ENCODE peak calls at places on chromosomes 2 and 18, in four cellular contexts. One of them, this sample, is unnamed.

GRCh38 chr2:8684421-8684884 is 2.6 kb downstream of the ID2 start:
- DNase-seq in transverse colon: peak
- DNase-seq in AG04449: no peak
- DNase-seq in IMR-90: peak
- DNase-seq in this sample: no peak

GRCh38 chr2:25491003-25491696 is 149.4 kb upstream of the DNMT3A start:
- DNase-seq in transverse colon: no peak
- DNase-seq in AG04449: no peak
- DNase-seq in IMR-90: no peak
- DNase-seq in this sample: no peak

GRCh38 chr2:156430978-156431358 is 5.2 kb upstream of the GPD2 start:
- DNase-seq in transverse colon: no peak
- DNase-seq in AG04449: no peak
- DNase-seq in IMR-90: peak
- DNase-seq in this sample: peak

GRCh38 chr2:112493858-112494648 is 12.1 kb downstream of the TTL start:
- DNase-seq in transverse colon: peak
- DNase-seq in AG04449: no peak
- DNase-seq in IMR-90: peak
- DNase-seq in this sample: peak

GRCh38 chr2:233438573-233439147 is 84.4 kb downstream of the DGKD start:
- DNase-seq in transverse colon: no peak
- DNase-seq in AG04449: no peak
- DNase-seq in IMR-90: no peak
- DNase-seq in this sample: no peak

GRCh38 chr2:196453613-196454047 is 185.9 kb upstream of the CCDC150 start:
- DNase-seq in transverse colon: peak
- DNase-seq in AG04449: peak
- DNase-seq in IMR-90: peak
- DNase-seq in this sample: peak

GRCh38 chr2:42567806-42568429 is 514 bp upstream of the MTA3 start:
- DNase-seq in transverse colon: peak
- DNase-seq in AG04449: no peak
- DNase-seq in IMR-90: no peak
- DNase-seq in this sample: peak

GRCh38 chr2:20593072-20594034 is 57.5 kb downstream of the HS1BP3 start:
- DNase-seq in transverse colon: peak
- DNase-seq in AG04449: no peak
- DNase-seq in IMR-90: peak
- DNase-seq in this sample: peak

GRCh38 chr18:3481696-3482210 is 31.8 kb downstream of the TGIF1 start:
- DNase-seq in transverse colon: peak
- DNase-seq in AG04449: no peak
- DNase-seq in IMR-90: peak
- DNase-seq in this sample: peak

GRCh38 chr2:43169987-43170732 is 56.2 kb downstream of the ZFP36L2 start:
- DNase-seq in transverse colon: peak
- DNase-seq in AG04449: no peak
- DNase-seq in IMR-90: no peak
- DNase-seq in this sample: no peak

GRCh38 chr2:197300139-197300538 is 10.4 kb downstream of the ANKRD44 start:
- DNase-seq in transverse colon: no peak
- DNase-seq in AG04449: no peak
- DNase-seq in IMR-90: no peak
- DNase-seq in this sample: no peak

GRCh38 chr2:170770304-170771048 is at the start of gene ERICH2:
- DNase-seq in transverse colon: peak
- DNase-seq in AG04449: no peak
- DNase-seq in IMR-90: peak
- DNase-seq in this sample: peak

GRCh38 chr2:169647496-169647895 is 46.7 kb downstream of the CFAP210 start:
- DNase-seq in transverse colon: no peak
- DNase-seq in AG04449: no peak
- DNase-seq in IMR-90: no peak
- DNase-seq in this sample: no peak

GRCh38 chr2:147636238-147636887 is 208.5 kb upstream of the ACVR2A start:
- DNase-seq in transverse colon: no peak
- DNase-seq in AG04449: no peak
- DNase-seq in IMR-90: peak
- DNase-seq in this sample: peak

GRCh38 chr2:120735750-120736170 is at the start of gene GLI2:
- DNase-seq in transverse colon: peak
- DNase-seq in AG04449: no peak
- DNase-seq in IMR-90: peak
- DNase-seq in this sample: peak
- TF ChIP-seq CTCF in transverse colon: peak
- TF ChIP-seq CTCF in AG04449: peak
- TF ChIP-seq CTCF in IMR-90: peak
- TF ChIP-seq CTCF in this sample: peak

GRCh38 chr2:117812443-117812842 is 2.0 kb upstream of the DDX18 start:
- DNase-seq in transverse colon: no peak
- DNase-seq in AG04449: no peak
- DNase-seq in IMR-90: no peak
- DNase-seq in this sample: no peak

GRCh38 chr2:117820444-117820843 is 6.0 kb downstream of the DDX18 start:
- DNase-seq in transverse colon: no peak
- DNase-seq in AG04449: no peak
- DNase-seq in IMR-90: no peak
- DNase-seq in this sample: no peak

GRCh38 chr2:117818921-117819320 is 4.4 kb downstream of the DDX18 start:
- DNase-seq in transverse colon: no peak
- DNase-seq in AG04449: no peak
- DNase-seq in IMR-90: no peak
- DNase-seq in this sample: no peak

GRCh38 chr2:117814417-117815264 is at the start of gene DDX18:
- DNase-seq in transverse colon: peak
- DNase-seq in AG04449: peak
- DNase-seq in IMR-90: peak
- DNase-seq in this sample: peak

GRCh38 chr2:117815946-117816345 is 1.5 kb downstream of the DDX18 start:
- DNase-seq in transverse colon: no peak
- DNase-seq in AG04449: no peak
- DNase-seq in IMR-90: peak
- DNase-seq in this sample: no peak
- H3K4me3 ChIP-seq in transverse colon: no peak
- H3K4me3 ChIP-seq in AG04449: peak
- H3K4me3 ChIP-seq in IMR-90: no peak
- H3K4me3 ChIP-seq in this sample: no peak

DNA sequence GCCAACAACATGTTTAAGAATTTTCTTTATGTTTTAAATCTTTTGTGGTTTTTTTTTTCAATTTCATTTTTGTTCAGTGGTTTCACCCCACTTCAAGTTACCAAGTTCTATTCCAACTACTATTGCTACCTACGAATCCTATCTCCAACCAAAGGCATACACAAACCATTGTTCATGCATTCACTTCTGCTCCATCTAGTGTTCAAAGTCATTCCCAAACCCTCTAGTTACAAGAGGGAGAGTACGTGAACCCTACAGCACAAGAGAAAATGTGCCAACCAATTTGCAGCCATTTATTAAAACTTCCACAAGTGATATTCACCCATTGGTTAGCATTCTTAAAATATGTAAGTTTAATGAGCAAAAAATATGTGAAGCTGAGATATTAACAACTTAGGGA is 295.1 kb upstream of the KYNU start:
- DNase-seq in transverse colon: no peak
- DNase-seq in AG04449: no peak
- DNase-seq in IMR-90: no peak
- DNase-seq in this sample: no peak
- TF ChIP-seq CTCF in transverse colon: no peak
- TF ChIP-seq CTCF in AG04449: no peak
- TF ChIP-seq CTCF in IMR-90: no peak
- TF ChIP-seq CTCF in this sample: no peak

DNA sequence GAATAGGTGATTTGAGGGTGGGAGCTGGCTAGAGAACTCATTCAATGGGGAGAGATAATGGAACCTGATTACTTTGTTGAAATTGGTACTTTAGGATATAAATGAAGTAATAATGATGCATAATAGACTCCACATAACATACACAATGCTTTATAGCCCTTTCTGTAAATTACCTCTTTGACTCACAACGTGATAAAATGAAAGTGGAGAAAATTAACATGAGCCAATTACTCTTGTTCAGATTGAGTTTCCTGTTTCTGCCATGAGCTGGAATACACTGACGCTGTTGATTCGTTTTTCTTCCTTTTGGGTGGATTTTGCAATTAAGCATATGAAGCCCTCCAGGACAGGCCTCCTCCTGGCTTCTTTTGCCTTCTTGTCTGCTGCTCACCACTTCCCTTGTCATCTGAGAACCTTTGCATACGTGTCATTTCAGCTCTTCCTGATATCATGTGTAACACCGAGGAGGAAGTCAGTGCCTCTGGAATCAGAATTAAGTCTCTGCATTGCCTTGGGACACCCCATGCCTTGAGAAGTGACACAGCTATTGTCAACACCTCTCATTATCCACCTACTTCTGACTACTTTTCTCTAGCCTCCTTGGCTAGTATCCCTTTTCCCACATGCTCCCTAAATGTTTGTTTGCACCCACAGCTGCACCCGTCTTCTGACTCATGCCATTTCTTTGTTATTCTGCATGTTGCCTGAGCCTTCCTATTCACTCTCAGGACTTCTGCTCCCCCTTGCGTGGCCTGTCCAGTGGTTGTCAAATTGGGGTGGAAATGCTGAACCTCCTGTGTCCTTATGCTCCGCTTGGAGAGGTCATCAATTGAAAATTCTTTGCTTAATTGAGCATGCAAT is 134.1 kb downstream of the FMNL2 start:
- DNase-seq in transverse colon: peak
- DNase-seq in AG04449: no peak
- DNase-seq in IMR-90: peak
- DNase-seq in this sample: peak
- H3K4me3 ChIP-seq in transverse colon: no peak
- H3K4me3 ChIP-seq in AG04449: no peak
- H3K4me3 ChIP-seq in IMR-90: no peak
- H3K4me3 ChIP-seq in this sample: no peak

GRCh38 chr18:75854174-75854573 is 426.7 kb upstream of the SMIM21 start:
- DNase-seq in transverse colon: peak
- DNase-seq in AG04449: no peak
- DNase-seq in IMR-90: no peak
- DNase-seq in this sample: no peak
- TF ChIP-seq CTCF in transverse colon: peak
- TF ChIP-seq CTCF in AG04449: no peak
- TF ChIP-seq CTCF in IMR-90: no peak
- TF ChIP-seq CTCF in this sample: peak

GRCh38 chr2:54581326-54582039 is 125.4 kb downstream of the SPTBN1 start:
- DNase-seq in transverse colon: no peak
- DNase-seq in AG04449: no peak
- DNase-seq in IMR-90: no peak
- DNase-seq in this sample: no peak

GRCh38 chr2:54578668-54579045 is 122.5 kb downstream of the SPTBN1 start:
- DNase-seq in transverse colon: no peak
- DNase-seq in AG04449: no peak
- DNase-seq in IMR-90: no peak
- DNase-seq in this sample: no peak

GRCh38 chr2:54579061-54579681 is 123.0 kb downstream of the SPTBN1 start:
- DNase-seq in transverse colon: no peak
- DNase-seq in AG04449: no peak
- DNase-seq in IMR-90: no peak
- DNase-seq in this sample: no peak

GRCh38 chr2:54577944-54578667 is 122.0 kb downstream of the SPTBN1 start:
- DNase-seq in transverse colon: no peak
- DNase-seq in AG04449: no peak
- DNase-seq in IMR-90: no peak
- DNase-seq in this sample: no peak

GRCh38 chr2:54579682-54580349 is 123.7 kb downstream of the SPTBN1 start:
- DNase-seq in transverse colon: peak
- DNase-seq in AG04449: no peak
- DNase-seq in IMR-90: no peak
- DNase-seq in this sample: no peak
- H3K4me3 ChIP-seq in transverse colon: no peak
- H3K4me3 ChIP-seq in AG04449: no peak
- H3K4me3 ChIP-seq in IMR-90: no peak
- H3K4me3 ChIP-seq in this sample: no peak